ENCODE peak calls at places on chromosomes 5 and 9, in ten cellular contexts. N, Y, B, E, S, A, U, M, Q and K are unnamed samples.

GRCh38 chr5:159458217-159458711 is 128.0 kb upstream of the IL12B start:
- DNase-seq in A (no peak), N (no peak), M (no peak), B (no peak), U (no peak), S (no peak), E (peak; percentile 51), Q (no peak), Y (no peak), K (no peak)

GRCh38 chr9:95085861-95086563 is 231.5 kb downstream of the FANCC start:
- DNase-seq in U (no peak), S (peak; percentile 73), B (no peak), M (no peak), N (peak; percentile 78), Y (no peak), E (no peak), A (peak; percentile 57), Q (no peak), K (no peak)

GRCh38 chr9:83133316-83133715 is 70.4 kb upstream of the RASEF start:
- DNase-seq in A (no peak), U (no peak), N (no peak), B (no peak), Q (no peak), Y (peak; percentile 57), E (no peak), M (no peak), S (no peak), K (no peak)

GRCh38 chr5:175351126-175351525 is 92.9 kb downstream of the DRD1 start:
- DNase-seq in B (no peak), N (no peak), Y (no peak), U (no peak), S (no peak), M (no peak), A (no peak), E (no peak), Q (no peak), K (no peak)

GRCh38 chr9:132811985-132812384 is 66.1 kb downstream of the AK8 start:
- DNase-seq in B (no peak), M (no peak), S (no peak), N (no peak), Y (no peak), Q (no peak), A (no peak), E (no peak), U (no peak), K (no peak)

GRCh38 chr5:80860934-80861613 is 99.1 kb upstream of the RASGRF2 start:
- DNase-seq in Q (peak; percentile 23), S (no peak), E (no peak), A (no peak), N (no peak), Y (peak; percentile 6), M (peak; percentile 43), B (no peak), U (no peak), K (no peak)

GRCh38 chr9:5899292-5899691 is 8.6 kb downstream of the MLANA start:
- DNase-seq in Q (no peak), S (no peak), U (no peak), A (no peak), B (no peak), E (no peak), N (no peak), Y (no peak), M (no peak), K (no peak)

GRCh38 chr9:86994231-86994630 is 46.9 kb upstream of the GAS1 start:
- DNase-seq in B (no peak), Q (no peak), N (no peak), Y (no peak), E (no peak), U (no peak), S (no peak), M (no peak), A (no peak), K (no peak)

GRCh38 chr5:16467363-16468219 is 2.0 kb upstream of the ZNF622 start:
- DNase-seq in E (peak; percentile 24), A (no peak), Q (peak; percentile 27), M (peak; percentile 81), Y (peak; percentile 87), U (no peak), S (no peak), B (peak; percentile 60), N (no peak), K (peak; percentile 2)